ENCODE peak calls at places on chromosomes 4 and X, in five cellular contexts. F is heart left ventricle, C is K562, P is H1, A is GM12891. Q is an unnamed sample.

GRCh38 chrX:129701624-129702069 is 37.1 kb upstream of the XPNPEP2 start:
- DNase-seq in F (peak), C (no peak), P (no peak), A (no peak), Q (no peak)

GRCh38 chr4:6493668-6494304 is 21.4 kb upstream of the PPP2R2C start:
- DNase-seq in F (no peak), C (no peak), P (peak), A (no peak), Q (no peak)

GRCh38 chr4:26803462-26803861 is 57.2 kb upstream of the STIM2 start:
- DNase-seq in F (no peak), C (no peak), P (no peak), A (no peak), Q (no peak)

GRCh38 chrX:43121637-43122036 is 343.7 kb upstream of the PPP1R2C start:
- DNase-seq in F (no peak), C (no peak), P (no peak), A (no peak), Q (no peak)

GRCh38 chr4:173288698-173289350 is 45.3 kb downstream of the HMGB2 start:
- DNase-seq in F (no peak), C (no peak), P (no peak), A (no peak), Q (no peak)

GRCh38 chrX:40912576-40912975 is 172.7 kb upstream of the USP9X start:
- DNase-seq in F (no peak), C (no peak), P (no peak), A (no peak), Q (no peak)

GRCh38 chrX:7045238-7045955 is 102.1 kb upstream of the STS start:
- DNase-seq in F (no peak), C (no peak), P (no peak), A (no peak), Q (no peak)

GRCh38 chr4:65391814-65392213 is 278.5 kb downstream of the EPHA5 start:
- DNase-seq in F (no peak), C (no peak), P (no peak), A (no peak), Q (no peak)

GRCh38 chrX:154334496-154334895 is 38.9 kb downstream of the TKTL1 start:
- DNase-seq in F (no peak), C (no peak), P (no peak), A (no peak), Q (no peak)

GRCh38 chr4:10917475-10918103 is 233.0 kb upstream of the CLNK start:
- DNase-seq in F (no peak), C (no peak), P (no peak), A (no peak), Q (no peak)

GRCh38 chr4:152616804-152617203 is 63.0 kb downstream of the TMEM154 start:
- DNase-seq in F (no peak), C (no peak), P (no peak), A (no peak), Q (no peak)

GRCh38 chrX:22689290-22689689 is 310.5 kb upstream of the DDX53 start:
- DNase-seq in F (no peak), C (no peak), P (no peak), A (no peak), Q (no peak)

GRCh38 chr4:26885912-26886274 is 25.3 kb downstream of the STIM2 start:
- DNase-seq in F (no peak), C (no peak), P (no peak), A (peak), Q (no peak)

GRCh38 chrX:17608898-17609297 is 128.4 kb upstream of the SCML1 start:
- DNase-seq in F (no peak), C (no peak), P (no peak), A (no peak), Q (no peak)

GRCh38 chr4:138672393-138672976 is 343.1 kb upstream of the NOCT start:
- DNase-seq in F (no peak), C (no peak), P (no peak), A (no peak), Q (no peak)

GRCh38 chr4:6492027-6492590 is 19.7 kb upstream of the PPP2R2C start:
- DNase-seq in F (no peak), C (no peak), P (peak), A (no peak), Q (no peak)

GRCh38 chr4:74546020-74546419 is 101.1 kb downstream of the AREG start:
- DNase-seq in F (no peak), C (no peak), P (no peak), A (no peak), Q (no peak)

GRCh38 chr4:33737721-33738120 is 2506.6 kb downstream of the ARAP2 start:
- DNase-seq in F (no peak), C (no peak), P (no peak), A (no peak), Q (no peak)

GRCh38 chr4:108320066-108320465 is 151.3 kb upstream of the LEF1 start:
- DNase-seq in F (no peak), C (no peak), P (no peak), A (no peak), Q (no peak)

GRCh38 chr4:5067908-5068307 is 16.6 kb downstream of the STK32B start:
- DNase-seq in F (no peak), C (no peak), P (no peak), A (no peak), Q (no peak)

GRCh38 chr4:59759082-59759825 is 1440.9 kb upstream of the ADGRL3 start:
- DNase-seq in F (no peak), C (no peak), P (peak), A (no peak), Q (no peak)

GRCh38 chr4:76380561-76380960 is 40.4 kb downstream of the CCDC158 start:
- DNase-seq in F (no peak), C (no peak), P (no peak), A (no peak), Q (no peak)

GRCh38 chr4:104408893-104409292 is 85.8 kb downstream of the CXXC4 start:
- DNase-seq in F (no peak), C (no peak), P (no peak), A (no peak), Q (no peak)

GRCh38 chrX:39787999-39788398 is 309.8 kb downstream of the BCOR start:
- DNase-seq in F (no peak), C (no peak), P (no peak), A (no peak), Q (no peak)

GRCh38 chr4:114690571-114690970 is 92.0 kb downstream of the UGT8 start:
- DNase-seq in F (no peak), C (no peak), P (no peak), A (no peak), Q (no peak)

GRCh38 chr4:184146951-184147350 is 70.7 kb downstream of the ENPP6 start:
- DNase-seq in F (no peak), C (no peak), P (no peak), A (no peak), Q (no peak)

GRCh38 chr4:105599475-105599874 is 47.1 kb downstream of the ARHGEF38 start:
- DNase-seq in F (no peak), C (no peak), P (no peak), A (no peak), Q (no peak)

GRCh38 chr4:22978656-22979055 is 285.9 kb downstream of the GBA3 start:
- DNase-seq in F (no peak), C (no peak), P (no peak), A (no peak), Q (no peak)

DNA sequence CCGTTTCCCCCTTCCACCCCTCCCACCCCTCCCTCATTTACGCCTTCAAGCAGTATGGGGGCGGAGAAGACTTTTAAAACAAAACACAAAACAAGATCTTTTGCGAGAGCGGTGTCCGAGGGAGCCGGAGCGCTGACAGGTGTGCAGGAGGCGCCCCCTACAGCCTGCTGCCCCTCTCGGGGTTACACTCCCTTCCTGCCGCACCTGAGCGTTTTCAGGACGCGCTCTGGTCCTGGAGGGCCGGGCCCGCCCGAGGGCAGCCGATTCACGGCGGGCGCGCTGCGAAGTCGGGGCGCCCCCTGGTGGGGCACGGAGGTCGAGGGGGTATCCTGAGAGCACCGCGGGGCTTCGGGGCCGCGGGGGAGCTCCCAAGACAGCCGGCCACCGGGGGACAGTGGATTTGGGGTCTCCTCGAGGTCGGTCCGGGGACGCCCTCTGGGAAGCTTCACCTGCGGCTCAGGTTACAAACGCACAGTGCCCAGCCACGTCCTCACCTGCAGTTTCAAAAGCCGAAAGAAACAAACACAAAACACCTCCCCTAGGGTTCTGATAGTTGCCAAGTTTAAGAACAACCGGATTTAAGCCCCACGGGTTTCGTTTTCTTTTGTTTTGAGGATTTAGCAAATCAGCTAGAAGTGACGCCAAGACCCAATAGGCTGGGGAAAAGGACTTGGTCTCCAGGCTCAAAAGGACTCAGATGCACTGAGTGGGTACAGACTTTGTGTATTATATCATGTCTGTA is 8.0 kb upstream of the NEUROG2 start:
- DNase-seq in F (peak), C (peak), P (peak), A (peak), Q (no peak)
- TF ChIP-seq POLR2A in F (no peak), C (no peak), P (no peak), A (no peak), Q (no peak)

GRCh38 chr4:38856524-38857337 is at the start of gene TLR6:
- DNase-seq in F (peak), C (peak), P (peak), A (no peak), Q (no peak)
- TF ChIP-seq POLR2A in F (no peak), C (no peak), P (no peak), A (peak), Q (no peak)

DNA sequence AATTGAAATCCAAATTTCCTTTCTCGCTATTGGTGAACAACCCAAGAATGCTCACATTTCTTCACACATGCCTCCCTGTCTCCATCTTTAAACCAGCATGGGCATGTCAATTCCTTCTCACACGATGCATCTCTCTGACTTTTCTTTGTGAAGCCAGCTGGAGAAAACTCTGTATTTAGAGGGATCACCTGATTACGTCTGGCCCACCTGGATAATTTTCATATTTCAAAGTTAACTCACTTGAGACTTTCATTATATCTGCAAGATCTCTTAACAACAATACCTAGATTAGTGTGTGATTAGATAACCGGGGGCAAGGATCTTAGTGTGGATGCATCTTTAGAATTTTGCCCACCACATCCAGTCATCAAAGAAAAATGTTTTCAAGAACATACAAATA is 164.0 kb downstream of the TMEM47 start:
- DNase-seq in F (no peak), C (no peak), P (no peak), A (no peak), Q (no peak)
- TF ChIP-seq POLR2A in F (no peak), C (no peak), P (no peak), A (no peak), Q (no peak)

GRCh38 chr4:90127223-90127705 is at the start of gene CCSER1:
- DNase-seq in F (peak), C (no peak), P (peak), A (peak), Q (no peak)
- TF ChIP-seq POLR2A in F (peak), C (no peak), P (no peak), A (peak), Q (no peak)

DNA sequence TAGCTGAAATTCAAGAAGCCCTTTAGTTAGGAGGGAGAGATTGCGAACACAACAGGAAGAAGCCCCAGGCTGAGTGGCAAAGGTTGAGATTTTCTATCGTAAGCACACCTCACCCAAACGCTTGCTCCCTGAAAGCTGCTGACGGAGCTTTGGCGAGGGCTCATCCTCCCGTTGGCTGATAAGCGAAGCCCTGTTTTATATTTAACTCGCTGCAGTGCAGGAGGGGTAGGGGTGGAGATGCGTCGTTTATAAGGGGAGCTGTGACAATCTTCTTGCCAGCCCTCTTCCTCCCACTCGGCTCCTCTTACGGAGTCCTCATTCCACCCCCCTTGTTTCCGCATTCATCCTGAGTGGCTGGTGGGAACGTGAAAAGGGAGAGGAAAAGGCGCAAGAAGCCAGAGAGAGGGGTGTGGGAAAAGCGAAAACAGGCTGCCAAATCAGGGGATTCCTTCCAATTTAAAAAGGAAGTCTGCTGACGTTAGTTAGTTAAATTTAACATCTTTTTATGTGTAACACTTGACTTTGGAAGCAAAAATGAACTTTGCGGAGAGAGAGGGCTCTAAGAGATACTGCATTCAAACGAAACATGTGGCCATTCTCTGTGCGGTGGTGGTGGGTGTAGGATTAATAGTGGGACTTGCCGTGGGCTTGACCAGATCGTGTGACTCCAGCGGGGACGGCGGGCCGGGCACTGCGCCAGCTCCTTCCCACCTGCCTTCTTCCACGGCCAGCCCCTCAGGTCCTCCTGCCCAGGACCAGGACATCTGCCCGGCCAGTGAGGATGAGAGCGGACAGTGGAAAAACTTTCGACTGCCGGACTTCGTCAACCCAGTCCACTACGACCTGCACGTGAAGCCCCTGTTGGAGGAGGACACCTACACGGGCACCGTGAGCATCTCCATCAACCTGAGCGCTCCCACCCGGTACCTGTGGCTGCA is at the start of gene ENPEP:
- DNase-seq in F (peak), C (no peak), P (no peak), A (no peak), Q (no peak)
- TF ChIP-seq POLR2A in F (no peak), C (no peak), P (no peak), A (no peak), Q (no peak)

DNA sequence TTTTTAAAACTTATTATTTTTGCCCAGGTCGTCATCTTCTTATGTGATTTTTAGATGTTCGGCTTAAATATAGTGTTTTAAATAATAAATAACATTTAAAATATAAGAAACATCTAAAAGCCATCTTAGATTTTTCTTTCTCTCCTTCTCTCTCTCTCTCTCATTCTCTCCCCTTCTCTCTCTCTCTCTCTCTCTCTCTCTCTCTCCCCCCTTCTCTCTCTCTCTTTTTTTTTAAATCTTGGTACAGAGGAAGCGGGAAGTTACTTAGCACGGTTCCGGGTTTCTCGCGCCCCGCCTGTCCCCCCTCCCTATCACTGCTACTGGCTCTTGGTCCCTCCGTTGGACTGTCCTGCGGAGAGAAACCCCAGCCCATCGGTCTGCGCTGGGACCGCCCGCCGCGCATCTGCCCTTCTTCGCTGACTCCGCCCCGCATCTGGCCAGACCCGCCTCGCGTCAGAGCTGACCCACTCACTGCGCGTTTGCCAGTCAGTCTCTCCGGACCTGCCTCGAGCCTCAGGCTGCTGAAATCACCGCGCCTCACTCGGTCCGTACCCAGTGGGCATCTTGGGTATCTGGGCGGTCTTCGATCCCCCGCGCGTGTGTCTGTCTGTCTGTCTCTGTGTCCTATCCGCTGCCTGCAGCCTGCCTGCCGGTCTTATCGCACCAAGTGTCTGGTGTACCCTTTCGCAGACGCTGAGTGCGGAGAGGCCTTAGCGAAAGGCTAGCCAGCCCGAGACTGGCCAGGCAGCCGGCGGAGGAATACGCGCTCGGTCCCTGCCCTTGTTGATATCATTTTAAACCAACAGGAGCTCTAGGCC is at the start of gene PABPC5:
- DNase-seq in F (peak), C (no peak), P (peak), A (no peak), Q (no peak)
- TF ChIP-seq POLR2A in F (no peak), C (no peak), P (no peak), A (no peak), Q (no peak)

GRCh38 chrX:120332394-120332793 is 21.1 kb upstream of the TMEM255A start:
- DNase-seq in F (no peak), C (no peak), P (no peak), A (no peak), Q (no peak)

GRCh38 chrX:120334603-120335002 is 23.3 kb upstream of the TMEM255A start:
- DNase-seq in F (no peak), C (peak), P (no peak), A (no peak), Q (no peak)

GRCh38 chrX:120336899-120337298 is 25.0 kb upstream of the ATP1B4 start:
- DNase-seq in F (no peak), C (no peak), P (no peak), A (no peak), Q (no peak)

DNA sequence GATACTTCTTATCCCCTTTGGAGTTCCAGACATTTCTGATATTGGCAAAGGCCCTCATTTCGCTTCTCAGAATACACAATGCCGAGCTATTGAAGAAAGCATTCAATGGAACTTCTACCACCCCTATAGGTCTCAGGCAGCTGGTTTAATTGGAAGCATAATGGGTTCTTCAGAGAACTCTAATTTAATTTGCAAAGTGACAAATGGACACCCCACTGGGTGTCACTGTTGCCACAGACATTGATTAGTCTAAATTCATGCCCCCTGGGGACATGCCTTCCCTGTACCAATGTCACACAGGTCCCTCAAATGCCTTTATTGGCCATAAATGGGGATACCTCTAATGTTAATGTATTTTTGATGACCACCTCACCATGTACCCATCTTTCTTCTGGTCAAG is 22.9 kb upstream of the TMEM255A start:
- DNase-seq in F (no peak), C (no peak), P (no peak), A (no peak), Q (no peak)
- TF ChIP-seq POLR2A in F (no peak), C (no peak), P (no peak), A (no peak), Q (no peak)

Q was measured in H54.